ENCODE peak calls at places on chromosomes 12 and 14, in six cellular contexts. E is bronchial epithelial cell, P is uterus, N is tibial artery, U is left lung, F is K562. G is an unnamed sample. For H3K27me3, the result is how much of the 10 kb centered on the place peaks cover.

GRCh38 chr12:5430639-5431603 is 987 bp upstream of the NTF3 start:
- DNase-seq in U (no peak), N (peak), P (no peak), F (no peak), E (no peak), G (no peak)

GRCh38 chr12:104358353-104359003 is 54.9 kb downstream of the EID3 start:
- DNase-seq in F (peak), N (peak), U (no peak), P (peak), E (peak), G (peak)

GRCh38 chr12:95057431-95057830 is 16.0 kb downstream of the NR2C1 start:
- DNase-seq in F (no peak), N (no peak), E (no peak), U (no peak), P (no peak), G (no peak)

GRCh38 chr14:22928237-22929103 is 706 bp downstream of the PRMT5 start:
- DNase-seq in F (no peak), P (no peak), E (no peak), U (no peak), N (peak), G (no peak)

GRCh38 chr12:82449179-82449578 is 90.8 kb downstream of the METTL25 start:
- DNase-seq in P (no peak), E (peak), U (no peak), F (no peak), N (no peak), G (peak)

GRCh38 chr12:57630891-57631433 is 2.0 kb downstream of the B4GALNT1 start:
- DNase-seq in U (no peak), E (no peak), P (no peak), N (no peak), F (no peak), G (no peak)

GRCh38 chr14:45085004-45085403 is 1.1 kb downstream of the PRPF39 start:
- DNase-seq in P (no peak), N (no peak), E (peak), F (no peak), U (no peak), G (no peak)

GRCh38 chr14:75175677-75176141 is 703 bp downstream of the TMED10 start:
- DNase-seq in U (no peak), P (no peak), F (no peak), N (no peak), E (peak), G (peak)

GRCh38 chr14:91278383-91278715 is 33.8 kb upstream of the GPR68 start:
- DNase-seq in F (no peak), N (no peak), U (no peak), E (no peak), P (no peak), G (no peak)

GRCh38 chr12:3313066-3313465 is 177.9 kb upstream of the PRMT8 start:
- DNase-seq in E (peak), P (no peak), F (no peak), N (no peak), U (peak), G (peak)

GRCh38 chr14:55819610-55820304 is 239.8 kb downstream of the KTN1 start:
- DNase-seq in U (no peak), E (no peak), F (no peak), P (no peak), N (no peak), G (no peak)

GRCh38 chr14:103094406-103095209 is at the start of gene EXOC3L4:
- DNase-seq in U (peak), N (no peak), E (no peak), P (no peak), F (no peak), G (no peak)

GRCh38 chr12:69254857-69255256 is 15.5 kb downstream of the CPSF6 start:
- DNase-seq in E (no peak), F (no peak), N (no peak), U (no peak), P (no peak), G (peak)

GRCh38 chr14:71021347-71022014 is 114.2 kb downstream of the PCNX1 start:
- DNase-seq in F (no peak), P (no peak), U (no peak), E (no peak), N (no peak), G (peak)

GRCh38 chr14:44732144-44732543 is 225.1 kb upstream of the FSCB start:
- DNase-seq in E (no peak), U (no peak), N (no peak), P (no peak), F (no peak), G (no peak)

GRCh38 chr14:69288001-69288771 is 28.2 kb downstream of the GALNT16 start:
- DNase-seq in N (peak), F (no peak), P (peak), U (no peak), E (no peak), G (no peak)

GRCh38 chr14:32364941-32365340 is 35.8 kb downstream of the AKAP6 start:
- DNase-seq in U (no peak), E (no peak), P (no peak), N (no peak), F (no peak), G (no peak)

GRCh38 chr14:26281280-26281998 is 316.4 kb downstream of the NOVA1 start:
- DNase-seq in U (no peak), P (no peak), N (no peak), F (peak), E (peak), G (peak)

GRCh38 chr12:17810399-17810798 is 279.6 kb downstream of the RERGL start:
- DNase-seq in N (no peak), F (no peak), U (no peak), P (no peak), E (no peak), G (no peak)

GRCh38 chr14:105216490-105217247 is 31.7 kb upstream of the BTBD6 start:
- DNase-seq in F (no peak), E (no peak), P (no peak), U (no peak), N (no peak), G (no peak)

GRCh38 chr12:106794369-106794768 is 19.9 kb downstream of the RIC8B start:
- DNase-seq in U (no peak), E (peak), P (no peak), N (no peak), F (peak), G (no peak)

GRCh38 chr14:101192661-101193000 is 289.1 kb upstream of the RTL1 start:
- DNase-seq in U (no peak), F (no peak), N (no peak), E (no peak), P (no peak), G (no peak)

GRCh38 chr12:113720629-113721028 is 245.5 kb downstream of the RBM19 start:
- DNase-seq in E (no peak), U (no peak), P (no peak), N (no peak), F (no peak), G (no peak)

GRCh38 chr12:82055391-82055790 is 296.2 kb upstream of the PPFIA2 start:
- DNase-seq in N (no peak), U (no peak), F (no peak), E (peak), P (no peak), G (no peak)

GRCh38 chr14:65261425-65261920 is 151.1 kb upstream of the FUT8 start:
- DNase-seq in E (no peak), P (no peak), U (no peak), N (no peak), F (no peak), G (no peak)

GRCh38 chr14:97657609-97658008 is 860.4 kb downstream of the VRK1 start:
- DNase-seq in E (no peak), N (no peak), F (no peak), P (no peak), U (no peak), G (no peak)

GRCh38 chr14:61589691-61590521 is 105.4 kb upstream of the HIF1A start:
- DNase-seq in E (no peak), U (no peak), F (no peak), N (no peak), P (no peak), G (no peak)

GRCh38 chr14:49768301-49769121 is 558 bp downstream of the KLHDC2 start:
- DNase-seq in N (peak), E (peak), P (peak), F (peak), U (peak), G (peak)

GRCh38 chr12:122860854-122861585 is 25.8 kb downstream of the HIP1R start:
- DNase-seq in E (no peak), U (no peak), N (peak), P (no peak), F (no peak), G (no peak)

GRCh38 chr12:116735951-116736599 is 1.8 kb downstream of the SPRING1 start:
- DNase-seq in U (no peak), N (no peak), P (no peak), F (no peak), E (no peak), G (no peak)

GRCh38 chr12:113359939-113360748 is 1.8 kb downstream of the PLBD2 start:
- DNase-seq in N (no peak), U (no peak), F (no peak), E (no peak), P (peak), G (no peak)

GRCh38 chr14:69086537-69086936 is 66.4 kb downstream of the DCAF5 start:
- DNase-seq in F (no peak), U (no peak), N (no peak), E (no peak), P (no peak), G (no peak)

GRCh38 chr12:7304456-7304855 is 584 bp downstream of the ACSM4 start:
- DNase-seq in U (no peak), E (no peak), F (no peak), N (no peak), P (no peak), G (no peak)

GRCh38 chr12:7555752-7556151 is 52.2 kb upstream of the CD163 start:
- DNase-seq in E (peak), U (no peak), N (no peak), F (no peak), P (no peak), G (peak)

GRCh38 chr12:106304797-106305196 is 2.3 kb downstream of the TCP11L2 start:
- DNase-seq in F (no peak), N (no peak), E (no peak), P (no peak), U (no peak), G (no peak)

GRCh38 chr12:52353766-52354165 is 13.5 kb downstream of the KRT85 start:
- DNase-seq in E (no peak), N (peak), U (no peak), P (no peak), F (no peak), G (no peak)

GRCh38 chr12:52355181-52355580 is 12.1 kb downstream of the KRT85 start:
- DNase-seq in N (peak), U (no peak), P (no peak), F (no peak), E (no peak), G (no peak)

GRCh38 chr12:52352951-52353350 is 14.3 kb downstream of the KRT85 start:
- DNase-seq in U (no peak), F (no peak), P (no peak), E (no peak), N (peak), G (no peak)

GRCh38 chr12:52356031-52356761 is 11.1 kb downstream of the KRT85 start:
- DNase-seq in U (no peak), N (peak), P (no peak), F (no peak), E (no peak), G (no peak)

DNA sequence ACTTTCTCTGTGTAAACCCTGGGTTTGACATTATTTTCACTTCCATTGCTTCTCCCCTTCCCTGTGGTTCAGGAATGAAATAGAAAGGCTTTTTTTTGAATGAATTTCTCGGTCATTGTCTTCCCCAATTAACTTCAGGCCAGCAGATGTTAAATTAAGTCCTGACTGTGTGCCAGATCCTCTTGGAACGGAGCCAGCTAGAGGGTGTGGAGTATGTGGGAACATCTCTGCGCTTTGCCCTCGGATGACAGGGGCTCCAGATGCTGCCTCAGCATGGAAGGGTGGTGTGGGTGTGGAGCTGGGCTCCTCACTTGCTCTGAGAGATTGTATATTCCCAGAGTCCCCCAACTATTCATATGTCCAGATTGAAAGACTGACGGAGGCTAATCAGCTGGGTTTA is 13.1 kb downstream of the KRT85 start:
- DNase-seq in F (no peak), E (no peak), U (no peak), P (no peak), N (peak), G (no peak)
- H3K27me3 ChIP-seq in F (under half), E (under half), U (under half), P (under half), N (under half), G (under half)

GRCh38 chr12:76032043-76032981 is 736 bp upstream of the PHLDA1 start:
- DNase-seq in U (no peak), F (peak), P (no peak), E (peak), N (peak), G (peak)

GRCh38 chr12:76030378-76031080 is 1.0 kb downstream of the PHLDA1 start:
- DNase-seq in U (peak), E (no peak), F (no peak), N (peak), P (peak), G (no peak)

GRCh38 chr12:76031414-76032042 is at the start of gene PHLDA1:
- DNase-seq in E (peak), P (peak), F (peak), N (peak), U (peak), G (peak)

GRCh38 chr12:76029982-76030377 is 1.6 kb downstream of the PHLDA1 start:
- DNase-seq in N (no peak), P (no peak), E (no peak), U (peak), F (no peak), G (no peak)

DNA sequence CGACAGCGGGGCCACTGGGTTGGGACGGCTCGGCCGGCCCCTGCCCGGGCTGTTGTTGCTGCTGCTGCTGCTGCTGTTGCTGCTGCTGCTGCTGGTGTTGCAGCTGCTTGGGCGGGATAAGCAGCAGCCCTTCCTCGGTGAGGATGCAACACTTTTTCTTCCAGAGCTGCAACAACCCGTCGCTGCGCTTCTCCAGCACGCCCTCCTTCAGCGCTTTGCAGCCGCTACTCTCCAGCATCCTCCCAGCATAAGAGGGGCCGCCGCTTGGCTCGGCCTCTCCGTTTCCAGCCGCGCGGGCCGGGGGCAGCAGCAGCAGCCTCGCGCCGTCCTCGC is 529 bp downstream of the PHLDA1 start:
- DNase-seq in F (no peak), P (no peak), N (no peak), E (no peak), U (peak), G (no peak)
- H3K27me3 ChIP-seq in F (under half), P (under half), N (under half), E (under half), U (under half), G (under half)

GRCh38 chr14:76373456-76373855 is 2.5 kb upstream of the ESRRB start:
- DNase-seq in N (no peak), F (no peak), E (peak), P (no peak), U (no peak), G (peak)
- H3K27me3 ChIP-seq in N (under half), F (under half), E (under half), P (under half), U (half or more), G (half or more)

GRCh38 chr12:52555577-52555976 is 2.6 kb upstream of the KRT71 start:
- DNase-seq in P (no peak), E (no peak), N (no peak), F (no peak), U (no peak), G (no peak)
- H3K27me3 ChIP-seq in P (under half), E (under half), N (under half), F (under half), U (half or more), G (under half)

DNA sequence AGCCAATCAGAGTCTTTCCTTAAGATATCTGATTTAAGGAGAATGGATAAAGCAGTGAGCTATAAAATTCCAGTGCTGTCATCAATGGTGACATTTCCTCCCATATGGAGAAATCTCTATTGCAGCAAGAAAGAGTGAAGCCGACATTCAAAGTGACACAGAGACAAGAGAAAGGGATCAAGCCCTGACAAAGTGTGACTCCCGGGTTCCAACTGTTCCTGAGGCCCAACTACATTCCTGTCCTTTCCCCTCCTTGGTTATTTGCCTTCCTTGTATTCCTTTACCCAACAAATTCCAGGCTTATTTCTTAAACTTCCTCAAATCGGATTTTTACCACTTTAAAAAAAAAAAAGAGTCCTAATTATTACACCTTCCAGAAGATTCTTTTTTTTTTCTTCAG is 430.0 kb upstream of the SOX5 start:
- DNase-seq in P (no peak), U (no peak), F (no peak), E (no peak), N (no peak), G (no peak)
- H3K27me3 ChIP-seq in P (under half), U (under half), F (under half), E (under half), N (under half), G (under half)

DNA sequence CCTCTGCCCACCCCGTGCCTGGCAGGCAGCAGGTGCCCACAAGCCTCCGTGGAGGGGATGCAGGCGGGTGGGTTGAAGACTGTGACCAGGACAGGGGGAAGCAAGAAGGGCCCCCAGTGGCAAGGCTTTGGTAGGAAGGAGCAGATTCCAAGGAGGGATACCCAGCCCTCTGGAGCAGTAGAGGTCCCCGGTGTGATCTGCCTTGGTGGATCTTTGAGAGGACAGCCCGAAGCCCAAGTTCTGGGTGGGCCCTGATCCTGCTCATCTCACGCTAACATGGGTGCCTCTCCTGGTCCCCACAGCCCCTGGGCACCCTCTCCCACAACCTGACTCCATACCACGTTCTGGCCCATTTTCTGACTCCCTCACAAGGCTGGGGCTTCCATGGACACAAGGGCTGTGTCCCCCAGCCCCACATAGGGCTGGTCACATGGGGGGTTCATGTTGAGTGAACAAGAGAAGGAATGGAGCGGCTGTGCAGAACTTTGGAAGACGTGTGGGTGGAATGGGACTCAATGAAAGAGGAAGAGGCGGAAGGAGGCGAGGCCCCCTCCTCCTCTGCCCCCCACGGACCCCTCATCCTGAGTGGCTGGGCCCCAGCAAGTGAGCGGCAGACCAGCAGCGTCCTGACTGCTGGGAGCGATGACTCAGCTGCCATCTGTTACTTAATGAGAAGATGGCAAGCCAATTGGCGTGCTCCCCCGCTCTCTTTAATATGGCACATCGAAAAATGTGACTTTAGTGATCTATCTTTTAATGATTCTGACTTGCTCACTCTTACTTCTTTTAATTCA is 77.0 kb upstream of the BCL11B start:
- DNase-seq in P (no peak), E (no peak), N (no peak), F (no peak), U (no peak), G (no peak)
- H3K27me3 ChIP-seq in P (under half), E (under half), N (under half), F (under half), U (under half), G (under half)

GRCh38 chr14:92323031-92323915 is at the start of gene SLC24A4:
- DNase-seq in N (no peak), P (no peak), E (no peak), U (peak), F (no peak), G (peak)
- H3K27me3 ChIP-seq in N (under half), P (under half), E (under half), U (half or more), F (under half), G (half or more)

DNA sequence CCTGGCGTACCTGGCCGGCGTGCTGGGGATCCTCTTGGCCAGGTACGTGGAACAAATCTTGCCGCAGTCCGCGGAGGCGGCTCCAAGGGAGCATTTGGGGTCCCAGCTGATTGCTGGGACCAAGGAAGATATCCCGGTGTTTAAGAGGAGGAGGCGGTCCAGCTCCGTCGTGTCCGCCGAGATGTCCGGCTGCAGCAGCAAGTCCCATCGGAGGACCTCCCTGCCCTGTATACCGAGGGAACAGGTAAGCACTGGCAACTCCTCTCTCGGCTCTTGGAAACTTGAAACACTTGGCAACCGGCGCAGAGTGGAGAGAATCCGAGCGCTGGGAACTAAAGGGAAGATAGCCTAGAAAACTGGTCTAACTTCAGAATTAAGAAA is 1.7 kb downstream of the PDE3A start:
- DNase-seq in P (peak), N (peak), F (no peak), U (peak), E (no peak), G (peak)
- H3K27me3 ChIP-seq in P (under half), N (under half), F (under half), U (half or more), E (under half), G (half or more)

GRCh38 chr12:132352896-132353800 is 23.8 kb upstream of the GALNT9 start:
- DNase-seq in P (no peak), E (no peak), N (no peak), U (peak), F (no peak), G (no peak)
- H3K27me3 ChIP-seq in P (under half), E (under half), N (under half), U (half or more), F (under half), G (under half)

G was measured in foreskin keratinocyte.